ENCODE peak calls at places on chromosome 22, in ten cellular contexts. M, J, P, A, N, T, K, Z, E and X are unnamed samples.

GRCh38 chr22:37559901-37560681 is at the start of gene CDC42EP1:
- DNase-seq in M (peak), J (peak), P (no peak), A (peak), N (no peak), T (peak), K (peak), Z (peak), E (peak), X (no peak)

GRCh38 chr22:36940676-36941075 is 27.2 kb downstream of the CSF2RB start:
- DNase-seq in M (no peak), J (no peak), P (no peak), A (no peak), N (no peak), T (no peak), K (no peak), Z (no peak), E (no peak), X (no peak)

GRCh38 chr22:43860831-43861230 is 1.5 kb downstream of the SULT4A1 start:
- DNase-seq in M (no peak), J (no peak), P (no peak), A (no peak), N (no peak), T (no peak), K (no peak), Z (no peak), E (no peak), X (no peak)

GRCh38 chr22:36238348-36239149 is 778 bp downstream of the APOL2 start:
- DNase-seq in M (no peak), J (no peak), P (no peak), A (no peak), N (no peak), T (no peak), K (no peak), Z (peak), E (peak), X (no peak)

GRCh38 chr22:37229012-37229804 is 14.9 kb downstream of the RAC2 start:
- DNase-seq in M (peak), J (peak), P (no peak), A (peak), N (peak), T (peak), K (no peak), Z (no peak), E (no peak), X (peak)

GRCh38 chr22:17319541-17319940 is 49.7 kb upstream of the CECR2 start:
- DNase-seq in M (no peak), J (no peak), P (no peak), A (no peak), N (no peak), T (no peak), K (peak), Z (no peak), E (peak), X (no peak)

GRCh38 chr22:37157516-37158289 is 8.0 kb upstream of the IL2RB start:
- DNase-seq in M (peak), J (peak), P (no peak), A (peak), N (no peak), T (no peak), K (no peak), Z (no peak), E (no peak), X (no peak)

GRCh38 chr22:17853066-17853465 is 78.8 kb upstream of the BID start:
- DNase-seq in M (no peak), J (no peak), P (no peak), A (peak), N (no peak), T (no peak), K (no peak), Z (no peak), E (no peak), X (no peak)

GRCh38 chr22:36659762-36660509 is 43.6 kb downstream of the CACNG2 start:
- DNase-seq in M (peak), J (peak), P (peak), A (peak), N (peak), T (peak), K (no peak), Z (peak), E (peak), X (peak)

GRCh38 chr22:33921576-33922181 is 1.4 kb upstream of the LARGE1 start:
- DNase-seq in M (peak), J (peak), P (no peak), A (peak), N (peak), T (no peak), K (peak), Z (peak), E (peak), X (no peak)

GRCh38 chr22:20550851-20551744 is 43.7 kb downstream of the MED15 start:
- DNase-seq in M (peak), J (peak), P (no peak), A (no peak), N (no peak), T (no peak), K (peak), Z (no peak), E (peak), X (no peak)

GRCh38 chr22:40002935-40003715 is 8.4 kb downstream of the FAM83F start:
- DNase-seq in M (no peak), J (no peak), P (no peak), A (no peak), N (no peak), T (no peak), K (no peak), Z (no peak), E (no peak), X (no peak)

GRCh38 chr22:30206964-30207363 is 39.6 kb downstream of the LIF start:
- DNase-seq in M (peak), J (peak), P (peak), A (no peak), N (peak), T (peak), K (peak), Z (no peak), E (peak), X (peak)

GRCh38 chr22:36872084-36872483 is 11.3 kb downstream of the NCF4 start:
- DNase-seq in M (no peak), J (no peak), P (no peak), A (no peak), N (no peak), T (no peak), K (no peak), Z (no peak), E (no peak), X (no peak)

GRCh38 chr22:35736701-35737100 is 19.0 kb downstream of the APOL5 start:
- DNase-seq in M (no peak), J (no peak), P (no peak), A (no peak), N (no peak), T (no peak), K (no peak), Z (no peak), E (no peak), X (no peak)

GRCh38 chr22:27459955-27460354 is 341.6 kb downstream of the MN1 start:
- DNase-seq in M (no peak), J (no peak), P (no peak), A (no peak), N (no peak), T (no peak), K (no peak), Z (no peak), E (no peak), X (no peak)

GRCh38 chr22:41512421-41513194 is 31.7 kb downstream of the POLR3H start:
- DNase-seq in M (peak), J (peak), P (no peak), A (no peak), N (peak), T (peak), K (peak), Z (no peak), E (peak), X (peak)

GRCh38 chr22:30208631-30209603 is 37.6 kb downstream of the LIF start:
- DNase-seq in M (peak), J (peak), P (peak), A (peak), N (no peak), T (peak), K (no peak), Z (peak), E (no peak), X (no peak)

GRCh38 chr22:30397656-30398635 is 1.1 kb downstream of the SEC14L2 start:
- DNase-seq in M (no peak), J (no peak), P (no peak), A (no peak), N (no peak), T (peak), K (peak), Z (no peak), E (no peak), X (no peak)

GRCh38 chr22:32474635-32475427 is at the start of gene FBXO7:
- DNase-seq in M (peak), J (peak), P (peak), A (peak), N (peak), T (peak), K (peak), Z (peak), E (peak), X (peak)

GRCh38 chr22:35587896-35588295 is 29.2 kb downstream of the MB start:
- DNase-seq in M (no peak), J (no peak), P (no peak), A (peak), N (no peak), T (no peak), K (no peak), Z (no peak), E (no peak), X (no peak)

GRCh38 chr22:46148336-46148735 is 2.0 kb upstream of the PPARA start:
- DNase-seq in M (no peak), J (no peak), P (no peak), A (no peak), N (no peak), T (no peak), K (no peak), Z (peak), E (no peak), X (no peak)
- TF ChIP-seq CTCF in M (no peak), J (no peak), P (no peak), A (no peak), N (no peak), T (no peak), K (no peak), Z (no peak), E (no peak), X (no peak)

GRCh38 chr22:22348127-22348814 is 103.7 kb downstream of the VPREB1 start:
- DNase-seq in M (no peak), J (no peak), P (no peak), A (no peak), N (no peak), T (peak), K (peak), Z (no peak), E (no peak), X (no peak)
- TF ChIP-seq CTCF in M (peak), J (no peak), P (peak), A (no peak), N (no peak), T (peak), K (peak), Z (no peak), E (peak), X (peak)

GRCh38 chr22:28822930-28823481 is 22.6 kb upstream of the XBP1 start:
- DNase-seq in M (no peak), J (peak), P (no peak), A (no peak), N (no peak), T (no peak), K (peak), Z (peak), E (no peak), X (no peak)
- TF ChIP-seq CTCF in M (no peak), J (no peak), P (no peak), A (no peak), N (no peak), T (no peak), K (no peak), Z (no peak), E (no peak), X (no peak)

GRCh38 chr22:49852898-49853894 is at the start of gene ZBED4:
- DNase-seq in M (peak), J (peak), P (peak), A (peak), N (peak), T (peak), K (peak), Z (peak), E (peak), X (peak)
- TF ChIP-seq CTCF in M (no peak), J (no peak), P (no peak), A (no peak), N (no peak), T (no peak), K (no peak), Z (no peak), E (no peak), X (no peak)

DNA sequence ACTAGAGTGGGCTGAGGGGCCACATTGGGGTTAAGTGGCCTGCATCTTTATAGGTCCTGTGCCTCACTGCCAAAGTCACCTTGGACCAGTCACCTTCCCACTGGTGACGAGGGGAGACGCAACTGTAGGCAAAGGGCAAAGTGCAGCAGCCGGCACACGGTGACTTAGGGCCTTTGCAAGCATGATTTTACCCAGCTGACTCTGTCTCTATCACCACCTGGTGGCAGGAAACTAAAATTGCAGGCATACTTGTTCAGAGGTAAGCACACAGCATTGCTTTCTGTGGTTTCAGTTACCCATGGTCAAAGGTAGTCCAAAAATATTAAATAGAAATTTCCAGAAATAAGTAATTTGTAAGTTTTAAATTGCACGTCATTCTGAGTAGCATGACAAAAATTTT is 1164.4 kb downstream of the BRD1 start:
- DNase-seq in M (no peak), J (no peak), P (no peak), A (peak), N (no peak), T (peak), K (peak), Z (no peak), E (no peak), X (no peak)
- TF ChIP-seq CTCF in M (no peak), J (peak), P (peak), A (no peak), N (no peak), T (peak), K (peak), Z (no peak), E (peak), X (peak)

GRCh38 chr22:19405133-19405532 is 26.4 kb downstream of the HIRA start:
- DNase-seq in M (no peak), J (no peak), P (no peak), A (no peak), N (no peak), T (no peak), K (no peak), Z (no peak), E (no peak), X (no peak)

GRCh38 chr22:19405652-19406051 is 25.9 kb downstream of the HIRA start:
- DNase-seq in M (no peak), J (no peak), P (no peak), A (no peak), N (no peak), T (no peak), K (no peak), Z (no peak), E (no peak), X (no peak)

GRCh38 chr22:19407649-19408606 is 23.6 kb downstream of the HIRA start:
- DNase-seq in M (peak), J (peak), P (no peak), A (no peak), N (no peak), T (no peak), K (no peak), Z (peak), E (peak), X (no peak)

GRCh38 chr22:19406846-19407245 is 24.7 kb downstream of the HIRA start:
- DNase-seq in M (no peak), J (no peak), P (no peak), A (no peak), N (no peak), T (no peak), K (no peak), Z (no peak), E (peak), X (no peak)

GRCh38 chr22:19406281-19406811 is 25.2 kb downstream of the HIRA start:
- DNase-seq in M (no peak), J (no peak), P (no peak), A (no peak), N (no peak), T (no peak), K (no peak), Z (no peak), E (no peak), X (no peak)
- TF ChIP-seq CTCF in M (no peak), J (no peak), P (no peak), A (no peak), N (no peak), T (no peak), K (no peak), Z (no peak), E (no peak), X (no peak)